ENCODE peak calls at places on chromosomes 6 and 20, in ten cellular contexts. H is activated CD8-positive, alpha-beta memory T cell treated with anti-CD3 and anti-CD28 coated beads, Interleukin-2, amount 10 ng/mL, durations not matched to agents 7 days and 5 days; I is cardiac fibroblast; L is NCI-H2171 treated with DMSO at 0.1 percent for 48 hours; Q is WTC11; E is HFFc6; J is naive B cell; F is fibroblast of the conjunctiva; T is foreskin keratinocyte; X is A549. Z is an unnamed sample.

GRCh38 chr6:75108333-75108974 is 97.4 kb downstream of the COL12A1 start:
- DNase-seq in E (no peak), X (no peak), I (no peak), F (no peak), L (no peak), Q (no peak), H (no peak), J (no peak), T (no peak), Z (no peak)

GRCh38 chr20:17992224-17992637 is 23.4 kb downstream of the MGME1 start:
- DNase-seq in H (peak; percentile 72), I (no peak), X (no peak), Q (no peak), E (no peak), F (no peak), J (no peak), L (no peak), T (no peak), Z (no peak)

GRCh38 chr6:168301648-168302398 is 17.8 kb downstream of the DACT2 start:
- DNase-seq in J (no peak), F (no peak), E (no peak), T (no peak), Q (no peak), H (no peak), X (peak; percentile 8), I (no peak), L (no peak), Z (no peak)

GRCh38 chr20:61537239-61537638 is 285.2 kb downstream of the CDH4 start:
- DNase-seq in J (no peak), H (no peak), T (no peak), Q (no peak), F (no peak), L (no peak), I (no peak), E (no peak), X (no peak), Z (no peak)

GRCh38 chr20:58308680-58309527 is 611 bp upstream of the RAB22A start:
- DNase-seq in E (no peak), I (peak; percentile 77), Q (peak; percentile 58), F (peak; percentile 31), T (no peak), H (peak; percentile 77), L (no peak), X (peak; percentile 53), J (peak; percentile 71), Z (no peak)

GRCh38 chr6:143271024-143271423 is 179.5 kb downstream of the ADAT2 start:
- DNase-seq in E (peak; percentile 81), T (peak; percentile 74), H (no peak), I (peak; percentile 79), Q (no peak), F (peak; percentile 55), L (peak; percentile 54), X (no peak), J (no peak), Z (no peak)

GRCh38 chr20:1370548-1371110 is 22.2 kb downstream of the FKBP1A start:
- DNase-seq in L (no peak), H (no peak), Q (no peak), J (no peak), F (no peak), I (peak; percentile 78), E (no peak), X (no peak), T (no peak), Z (peak; percentile 91)

GRCh38 chr6:141048451-141048850 is 1084.3 kb upstream of the GJE1 start:
- DNase-seq in T (no peak), Q (no peak), H (no peak), J (no peak), L (no peak), E (no peak), X (no peak), I (no peak), F (no peak), Z (no peak)

GRCh38 chr20:47274449-47275108 is 81.9 kb downstream of the ZMYND8 start:
- DNase-seq in J (no peak), F (peak; percentile 87), E (peak; percentile 93), L (no peak), X (peak; percentile 87), I (peak; percentile 94), H (peak; percentile 50), T (peak; percentile 74), Q (no peak), Z (no peak)

GRCh38 chr20:801678-802077 is 31.8 kb upstream of the FAM110A start:
- DNase-seq in T (no peak), H (no peak), F (no peak), L (no peak), E (no peak), Q (no peak), X (no peak), J (no peak), I (no peak), Z (no peak)

GRCh38 chr6:141095308-141095707 is 1037.4 kb upstream of the GJE1 start:
- DNase-seq in L (no peak), T (no peak), E (no peak), I (no peak), J (no peak), X (no peak), H (no peak), Q (no peak), F (no peak), Z (no peak)

GRCh38 chr6:24403501-24403824 is 727 bp downstream of the MRS2 start:
- DNase-seq in I (no peak), X (no peak), Q (no peak), T (no peak), J (no peak), H (no peak), L (peak; percentile 29), F (peak; percentile 2), E (no peak), Z (no peak)

GRCh38 chr6:21241231-21242130 is 352.1 kb upstream of the SOX4 start:
- DNase-seq in J (no peak), L (peak; percentile 96), H (no peak), I (no peak), Q (no peak), X (no peak), F (no peak), T (no peak), E (no peak), Z (no peak)

GRCh38 chr20:54980321-54980960 is 505.0 kb downstream of the DOK5 start:
- DNase-seq in X (peak; percentile 12), L (peak; percentile 17), F (no peak), I (no peak), J (no peak), T (peak; percentile 2), E (no peak), Q (no peak), H (no peak), Z (no peak)

GRCh38 chr6:138402833-138403187 is 1.2 kb upstream of the HEBP2 start:
- DNase-seq in Q (no peak), H (no peak), X (no peak), E (no peak), I (no peak), J (no peak), T (no peak), F (no peak), L (no peak), Z (no peak)

GRCh38 chr6:22940571-22941290 is 371.4 kb downstream of the HDGFL1 start:
- DNase-seq in F (peak; percentile 17), X (no peak), T (no peak), H (no peak), I (peak; percentile 4), E (no peak), J (no peak), Q (no peak), L (no peak), Z (no peak)

GRCh38 chr20:40571625-40572024 is 117.4 kb downstream of the MAFB start:
- DNase-seq in X (no peak), F (no peak), H (no peak), L (no peak), I (no peak), T (no peak), E (no peak), Q (no peak), J (no peak), Z (no peak)

GRCh38 chr6:134398453-134398852 is 80.5 kb upstream of the SGK1 start:
- DNase-seq in E (no peak), T (no peak), F (no peak), J (no peak), X (no peak), Q (no peak), L (no peak), I (no peak), H (no peak), Z (no peak)

GRCh38 chr20:53774487-53775203 is 181.0 kb upstream of the ZNF217 start:
- DNase-seq in L (no peak), E (peak; percentile 97), H (no peak), Q (no peak), T (peak; percentile 87), X (peak; percentile 87), J (no peak), F (no peak), I (peak; percentile 87), Z (no peak)

GRCh38 chr6:109296971-109297372 is 85.3 kb downstream of the CD164 start:
- DNase-seq in J (no peak), F (no peak), L (no peak), T (no peak), H (no peak), E (peak; percentile 1), I (no peak), X (no peak), Q (no peak), Z (no peak)

GRCh38 chr6:42471714-42472113 is 20.0 kb upstream of the TRERF1 start:
- DNase-seq in H (no peak), J (no peak), I (no peak), Q (no peak), T (no peak), X (no peak), F (no peak), E (no peak), L (no peak), Z (no peak)

GRCh38 chr20:39117486-39117885 is 155.3 kb downstream of the DHX35 start:
- DNase-seq in H (no peak), T (peak; percentile 61), J (no peak), Q (no peak), I (peak; percentile 44), E (peak; percentile 40), F (peak; percentile 29), X (peak; percentile 72), L (no peak), Z (no peak)

GRCh38 chr6:168667428-168667805 is 226.4 kb downstream of the SMOC2 start:
- DNase-seq in J (no peak), I (no peak), L (no peak), Q (no peak), E (no peak), T (no peak), F (no peak), X (no peak), H (no peak), Z (no peak)

GRCh38 chr6:4125933-4126864 is 9.2 kb downstream of the ECI2 start:
- DNase-seq in I (peak; percentile 87), Q (no peak), H (no peak), E (peak; percentile 86), T (peak; percentile 53), L (no peak), X (peak; percentile 68), J (no peak), F (peak; percentile 63), Z (no peak)

GRCh38 chr6:53148684-53149083 is at the start of gene GCM1:
- DNase-seq in F (no peak), T (no peak), J (no peak), E (no peak), H (no peak), X (no peak), Q (no peak), I (no peak), L (no peak), Z (peak; percentile 62)

GRCh38 chr20:40513010-40513409 is 176.0 kb downstream of the MAFB start:
- DNase-seq in J (no peak), T (no peak), H (no peak), Q (no peak), E (no peak), X (no peak), F (no peak), L (no peak), I (no peak), Z (no peak)

GRCh38 chr20:4730782-4731181 is 9.1 kb downstream of the PRND start:
- DNase-seq in I (peak; percentile 24), T (no peak), F (no peak), E (no peak), X (no peak), H (no peak), J (no peak), Q (no peak), L (peak; percentile 26), Z (no peak)

GRCh38 chr6:19452495-19452894 is 384.7 kb upstream of the ID4 start:
- DNase-seq in Q (peak; percentile 21), T (no peak), J (no peak), I (no peak), L (no peak), F (no peak), H (no peak), X (no peak), E (no peak), Z (no peak)